ENCODE peak calls at places on chromosomes 2 and 18, in six cellular contexts. H, O, P, Q, X and T are unnamed samples. For H3K27me3, the result is how much of the 10 kb centered on the place peaks cover.

GRCh38 chr2:45353879-45354278 is 257.2 kb downstream of the SRBD1 start:
- DNase-seq in O (peak), X (peak), H (no peak), Q (no peak), P (peak), T (no peak)

GRCh38 chr18:13019301-13019700 is 28.1 kb downstream of the CEP192 start:
- DNase-seq in X (no peak), H (no peak), Q (no peak), P (peak), O (no peak), T (no peak)

GRCh38 chr2:160670618-160671017 is 177.0 kb upstream of the RBMS1 start:
- DNase-seq in Q (no peak), H (no peak), X (no peak), O (no peak), P (no peak), T (no peak)

GRCh38 chr2:135582383-135582782 is 51.1 kb downstream of the R3HDM1 start:
- DNase-seq in H (no peak), P (no peak), X (no peak), Q (no peak), O (no peak), T (no peak)

GRCh38 chr2:2041256-2041824 is 289.7 kb downstream of the MYT1L start:
- DNase-seq in P (no peak), Q (no peak), H (no peak), X (no peak), O (no peak), T (no peak)

GRCh38 chr2:54634564-54635511 is 88.6 kb upstream of the EML6 start:
- DNase-seq in O (peak), H (peak), Q (no peak), P (peak), X (peak), T (no peak)

GRCh38 chr18:3612315-3612714 is 162.3 kb downstream of the TGIF1 start:
- DNase-seq in H (no peak), P (no peak), X (no peak), Q (no peak), O (no peak), T (no peak)

GRCh38 chr2:28344756-28345291 is 47.8 kb upstream of the FOSL2 start:
- DNase-seq in O (no peak), P (no peak), H (no peak), Q (no peak), X (no peak), T (no peak)

GRCh38 chr2:197097578-197098366 is 171.3 kb upstream of the PGAP1 start:
- DNase-seq in H (peak), P (peak), X (peak), Q (no peak), O (peak), T (no peak)

GRCh38 chr2:138841459-138841858 is 61.3 kb upstream of the NXPH2 start:
- DNase-seq in H (no peak), Q (no peak), X (no peak), P (no peak), O (no peak), T (no peak)

GRCh38 chr2:50729306-50730105 is 302.4 kb downstream of the NRXN1 start:
- DNase-seq in H (no peak), X (no peak), O (no peak), Q (no peak), P (no peak), T (no peak)

GRCh38 chr2:215652432-215652831 is 216.6 kb upstream of the FN1 start:
- DNase-seq in X (no peak), P (no peak), O (peak), H (no peak), Q (no peak), T (no peak)

GRCh38 chr18:70289351-70290330 is 796 bp downstream of the SOCS6 start:
- DNase-seq in X (peak), Q (no peak), P (peak), O (peak), H (no peak), T (no peak)

GRCh38 chr18:21444465-21445023 is 156.0 kb downstream of the ESCO1 start:
- DNase-seq in O (peak), H (peak), X (peak), P (peak), Q (no peak), T (no peak)

GRCh38 chr2:45276914-45277313 is 267.7 kb upstream of the SIX2 start:
- DNase-seq in H (no peak), X (peak), O (peak), Q (no peak), P (no peak), T (no peak)

GRCh38 chr2:232522014-232522854 is 2.0 kb downstream of the PRSS56 start:
- DNase-seq in Q (peak), X (peak), H (peak), O (no peak), P (no peak), T (no peak)

GRCh38 chr18:9750112-9750511 is 42.0 kb downstream of the RAB31 start:
- DNase-seq in Q (no peak), P (no peak), O (no peak), H (no peak), X (no peak), T (no peak)
- H3K27ac ChIP-seq in Q (no peak), P (no peak), O (no peak), H (no peak), X (no peak), T (peak)

DNA sequence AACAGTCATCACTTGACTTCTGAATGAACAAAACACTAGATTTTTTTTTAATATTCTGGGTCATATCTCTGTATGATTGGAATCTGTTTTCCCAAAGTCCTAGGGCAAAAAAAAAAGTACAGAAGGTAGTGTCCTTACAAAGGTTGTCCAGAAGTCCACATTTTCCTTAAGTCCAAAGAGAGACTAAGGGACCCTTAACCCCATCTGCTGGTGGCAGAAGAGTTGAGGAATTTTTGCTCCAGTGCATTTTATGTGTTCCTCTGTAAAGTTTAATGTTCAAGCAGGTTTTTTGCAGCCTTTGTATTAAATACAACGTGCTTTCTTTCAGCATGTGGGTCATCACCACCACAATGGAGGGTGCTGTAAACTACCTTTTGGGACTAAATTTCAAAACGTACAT is 215.9 kb downstream of the SP3 start:
- DNase-seq in O (peak), X (peak), H (no peak), P (peak), Q (no peak), T (no peak)
- TF ChIP-seq CTCF in O (peak), X (peak), H (no peak), P (peak), Q (no peak), T (no peak)

DNA sequence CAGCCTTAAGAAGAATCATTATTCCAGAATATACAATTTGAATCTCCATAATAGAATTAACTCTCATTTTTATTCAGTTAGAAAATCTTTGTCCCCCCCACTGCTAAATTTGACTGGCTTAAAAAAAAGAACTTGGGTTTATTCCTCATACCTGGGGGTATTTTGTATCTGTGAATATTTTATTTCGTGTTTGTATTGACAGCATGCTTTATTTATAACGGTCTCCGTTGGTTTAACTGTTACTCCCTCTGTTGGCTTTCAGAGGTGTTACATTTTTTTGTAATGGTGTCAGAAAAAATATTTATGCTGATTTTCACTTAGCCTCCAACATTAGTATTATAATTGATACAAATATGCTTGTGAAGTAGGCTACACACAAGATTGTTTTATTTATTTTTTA is 109.1 kb downstream of the HAUS1 start:
- DNase-seq in H (no peak), P (no peak), O (peak), X (peak), Q (no peak), T (no peak)
- H3K27me3 ChIP-seq in H (under half), P (under half), O (under half), X (under half), Q (under half), T (under half)

GRCh38 chr2:151032741-151033152 is 228.9 kb downstream of the RBM43 start:
- DNase-seq in Q (no peak), O (peak), X (peak), H (no peak), P (peak), T (no peak)
- H3K27ac ChIP-seq in Q (no peak), O (peak), X (no peak), H (no peak), P (no peak), T (no peak)